ENCODE peak calls at places on chromosomes 3 and 15, in four cellular contexts. One of them, this sample, is unnamed.

GRCh38 chr15:85583404-85584390 is 203.3 kb downstream of the AKAP13 start:
- DNase-seq in heart left ventricle: peak; percentile 69
- DNase-seq in fibroblast of villous mesenchyme: no peak
- DNase-seq in cardiac fibroblast: peak; percentile 36
- DNase-seq in this sample: no peak

GRCh38 chr15:99174567-99174966 is 69.7 kb downstream of the SYNM start:
- DNase-seq in heart left ventricle: peak; percentile 59
- DNase-seq in fibroblast of villous mesenchyme: peak; percentile 70
- DNase-seq in cardiac fibroblast: no peak
- DNase-seq in this sample: no peak

GRCh38 chr15:81268340-81268739 is 55.6 kb downstream of the STARD5 start:
- DNase-seq in heart left ventricle: no peak
- DNase-seq in fibroblast of villous mesenchyme: no peak
- DNase-seq in cardiac fibroblast: no peak
- DNase-seq in this sample: no peak

GRCh38 chr3:175208316-175208715 is 349.2 kb downstream of the NAALADL2 start:
- DNase-seq in heart left ventricle: no peak
- DNase-seq in fibroblast of villous mesenchyme: no peak
- DNase-seq in cardiac fibroblast: peak; percentile 44
- DNase-seq in this sample: no peak

GRCh38 chr3:172537521-172538158 is 14.4 kb upstream of the TNFSF10 start:
- DNase-seq in heart left ventricle: no peak
- DNase-seq in fibroblast of villous mesenchyme: no peak
- DNase-seq in cardiac fibroblast: no peak
- DNase-seq in this sample: no peak

GRCh38 chr3:29144361-29144760 is 136.5 kb upstream of the RBMS3 start:
- DNase-seq in heart left ventricle: no peak
- DNase-seq in fibroblast of villous mesenchyme: peak; percentile 75
- DNase-seq in cardiac fibroblast: peak; percentile 70
- DNase-seq in this sample: no peak

GRCh38 chr15:41891946-41892345 is 1.9 kb downstream of the SPTBN5 start:
- DNase-seq in heart left ventricle: peak; percentile 39
- DNase-seq in fibroblast of villous mesenchyme: no peak
- DNase-seq in cardiac fibroblast: no peak
- DNase-seq in this sample: no peak

GRCh38 chr15:72315706-72316370 is 4.1 kb downstream of the CELF6 start:
- DNase-seq in heart left ventricle: no peak
- DNase-seq in fibroblast of villous mesenchyme: peak; percentile 12
- DNase-seq in cardiac fibroblast: peak; percentile 29
- DNase-seq in this sample: no peak

DNA sequence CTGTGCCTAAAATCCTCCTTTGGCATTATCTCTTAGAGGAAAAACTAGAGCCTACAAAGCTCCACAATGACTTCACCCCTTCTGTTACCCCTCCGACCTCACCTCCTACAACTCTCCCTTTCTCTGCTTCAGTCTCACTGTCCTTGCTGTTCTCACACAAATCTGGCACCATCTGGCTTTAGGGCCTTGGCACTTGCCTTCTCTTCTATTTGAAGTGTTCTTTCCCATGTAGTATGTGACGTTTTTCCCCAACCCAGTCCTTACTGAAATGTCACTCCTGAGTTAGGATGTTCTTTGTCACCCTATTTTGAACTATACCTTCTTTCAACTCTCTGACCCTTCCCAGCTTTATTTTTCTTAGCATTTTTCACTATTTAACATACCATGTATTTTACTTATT is 8.7 kb downstream of the STX19 start:
- DNase-seq in heart left ventricle: no peak
- DNase-seq in fibroblast of villous mesenchyme: no peak
- DNase-seq in cardiac fibroblast: no peak
- DNase-seq in this sample: no peak
- H3K4me3 ChIP-seq in heart left ventricle: no peak overlapping the region
- H3K4me3 ChIP-seq in fibroblast of villous mesenchyme: no peak overlapping the region
- H3K4me3 ChIP-seq in cardiac fibroblast: no peak overlapping the region
- H3K4me3 ChIP-seq in this sample: no peak overlapping the region

DNA sequence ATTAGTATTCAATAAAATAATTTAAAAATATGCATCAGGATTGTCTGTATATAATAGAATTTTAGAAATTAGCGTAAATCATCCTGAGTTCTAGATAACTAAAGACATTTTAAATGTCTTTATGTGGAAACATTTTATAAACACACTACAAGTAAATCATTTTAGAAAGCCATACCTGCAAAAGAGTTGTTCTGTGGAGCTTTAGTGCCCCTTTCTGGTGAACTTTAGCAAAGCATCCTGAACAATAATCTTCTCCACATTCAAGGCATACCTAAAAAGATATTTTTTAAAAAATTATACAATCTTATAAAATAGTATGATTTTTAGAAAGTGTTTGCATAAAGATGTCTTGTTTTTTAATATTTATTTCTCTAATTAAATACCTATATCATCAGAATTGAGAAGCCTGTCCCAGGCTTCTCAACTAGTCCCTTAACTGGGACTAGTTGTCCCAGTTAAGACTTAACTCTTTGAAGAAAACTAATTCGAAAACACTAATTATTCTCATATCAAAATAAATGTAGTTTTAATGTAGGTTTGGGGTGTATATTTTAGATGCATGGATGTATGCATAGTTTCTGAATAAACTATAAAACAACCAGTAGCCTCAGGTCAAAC is 29.7 kb downstream of the ZBBX start:
- DNase-seq in heart left ventricle: no peak
- DNase-seq in fibroblast of villous mesenchyme: peak; percentile 12
- DNase-seq in cardiac fibroblast: peak; percentile 27
- DNase-seq in this sample: no peak
- TF ChIP-seq CTCF in heart left ventricle: peak; percentile 66
- TF ChIP-seq CTCF in fibroblast of villous mesenchyme: peak; percentile 18
- TF ChIP-seq CTCF in cardiac fibroblast: no peak
- TF ChIP-seq CTCF in this sample: no peak

GRCh38 chr15:59997070-59997701 is 6.9 kb upstream of the FOXB1 start:
- DNase-seq in heart left ventricle: no peak
- DNase-seq in fibroblast of villous mesenchyme: no peak
- DNase-seq in cardiac fibroblast: no peak
- DNase-seq in this sample: peak; percentile 56
- H3K4me3 ChIP-seq in heart left ventricle: peak overlapping the region; percentile 30
- H3K4me3 ChIP-seq in fibroblast of villous mesenchyme: no peak overlapping the region
- H3K4me3 ChIP-seq in cardiac fibroblast: no peak overlapping the region
- H3K4me3 ChIP-seq in this sample: no peak overlapping the region

GRCh38 chr15:60651155-60651554 is 172.2 kb upstream of the ICE2 start:
- DNase-seq in heart left ventricle: no peak
- DNase-seq in fibroblast of villous mesenchyme: peak; percentile 11
- DNase-seq in cardiac fibroblast: peak; percentile 18
- DNase-seq in this sample: no peak

GRCh38 chr15:60652245-60652644 is 173.3 kb upstream of the ICE2 start:
- DNase-seq in heart left ventricle: no peak
- DNase-seq in fibroblast of villous mesenchyme: no peak
- DNase-seq in cardiac fibroblast: no peak
- DNase-seq in this sample: no peak

GRCh38 chr15:60651734-60652141 is 172.8 kb upstream of the ICE2 start:
- DNase-seq in heart left ventricle: no peak
- DNase-seq in fibroblast of villous mesenchyme: no peak
- DNase-seq in cardiac fibroblast: no peak
- DNase-seq in this sample: no peak

GRCh38 chr15:60648928-60649679 is 170.2 kb upstream of the ICE2 start:
- DNase-seq in heart left ventricle: no peak
- DNase-seq in fibroblast of villous mesenchyme: no peak
- DNase-seq in cardiac fibroblast: no peak
- DNase-seq in this sample: peak; percentile 52

DNA sequence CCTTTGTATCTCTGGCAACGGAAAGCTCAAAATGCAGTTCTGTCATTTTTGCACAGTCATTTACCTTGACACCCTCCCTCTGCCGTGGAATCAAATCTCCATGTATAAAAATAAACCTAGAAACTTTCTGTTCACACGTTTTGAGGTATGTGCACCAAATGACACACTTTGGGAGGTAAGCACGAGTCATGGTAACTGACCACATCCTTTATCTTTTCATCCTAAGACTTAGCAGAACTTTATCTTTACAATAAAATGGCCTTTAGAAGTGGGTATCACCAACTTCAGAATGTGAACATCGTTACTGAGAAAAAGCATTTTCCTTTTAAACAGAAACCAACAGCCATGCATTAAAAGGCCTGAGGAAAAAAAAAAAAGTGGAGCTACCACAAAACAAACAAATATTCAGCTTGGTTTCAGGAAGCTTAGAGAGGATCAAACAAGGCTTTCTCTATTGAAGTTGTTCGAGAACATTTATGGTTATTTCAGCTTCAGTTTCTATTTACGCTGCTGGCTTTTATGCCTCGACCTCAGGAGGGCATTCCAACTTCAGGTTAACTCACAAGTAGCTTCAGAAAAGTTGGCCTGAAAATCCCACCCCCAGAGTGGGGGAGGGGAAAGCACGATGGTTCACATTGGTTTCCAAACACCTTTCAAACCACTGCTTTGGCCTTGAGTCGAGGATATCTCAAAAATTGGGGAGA is 171.1 kb upstream of the ICE2 start:
- DNase-seq in heart left ventricle: no peak
- DNase-seq in fibroblast of villous mesenchyme: no peak
- DNase-seq in cardiac fibroblast: no peak
- DNase-seq in this sample: no peak
- TF ChIP-seq CTCF in heart left ventricle: no peak
- TF ChIP-seq CTCF in fibroblast of villous mesenchyme: no peak
- TF ChIP-seq CTCF in cardiac fibroblast: no peak
- TF ChIP-seq CTCF in this sample: no peak

GRCh38 chr3:13188380-13188779 is 115.2 kb upstream of the IQSEC1 start:
- DNase-seq in heart left ventricle: no peak
- DNase-seq in fibroblast of villous mesenchyme: no peak
- DNase-seq in cardiac fibroblast: no peak
- DNase-seq in this sample: no peak

GRCh38 chr3:13190376-13190762 is 117.1 kb upstream of the IQSEC1 start:
- DNase-seq in heart left ventricle: no peak
- DNase-seq in fibroblast of villous mesenchyme: no peak
- DNase-seq in cardiac fibroblast: no peak
- DNase-seq in this sample: no peak

GRCh38 chr3:13187593-13187992 is 114.4 kb upstream of the IQSEC1 start:
- DNase-seq in heart left ventricle: no peak
- DNase-seq in fibroblast of villous mesenchyme: no peak
- DNase-seq in cardiac fibroblast: no peak
- DNase-seq in this sample: no peak

GRCh38 chr3:13189639-13190375 is 116.6 kb upstream of the IQSEC1 start:
- DNase-seq in heart left ventricle: no peak
- DNase-seq in fibroblast of villous mesenchyme: no peak
- DNase-seq in cardiac fibroblast: peak; percentile 17
- DNase-seq in this sample: no peak

GRCh38 chr3:13188975-13189374 is 115.7 kb upstream of the IQSEC1 start:
- DNase-seq in heart left ventricle: no peak
- DNase-seq in fibroblast of villous mesenchyme: no peak
- DNase-seq in cardiac fibroblast: no peak
- DNase-seq in this sample: no peak
- H3K4me3 ChIP-seq in heart left ventricle: no peak overlapping the region
- H3K4me3 ChIP-seq in fibroblast of villous mesenchyme: no peak overlapping the region
- H3K4me3 ChIP-seq in cardiac fibroblast: no peak overlapping the region
- H3K4me3 ChIP-seq in this sample: no peak overlapping the region

DNA sequence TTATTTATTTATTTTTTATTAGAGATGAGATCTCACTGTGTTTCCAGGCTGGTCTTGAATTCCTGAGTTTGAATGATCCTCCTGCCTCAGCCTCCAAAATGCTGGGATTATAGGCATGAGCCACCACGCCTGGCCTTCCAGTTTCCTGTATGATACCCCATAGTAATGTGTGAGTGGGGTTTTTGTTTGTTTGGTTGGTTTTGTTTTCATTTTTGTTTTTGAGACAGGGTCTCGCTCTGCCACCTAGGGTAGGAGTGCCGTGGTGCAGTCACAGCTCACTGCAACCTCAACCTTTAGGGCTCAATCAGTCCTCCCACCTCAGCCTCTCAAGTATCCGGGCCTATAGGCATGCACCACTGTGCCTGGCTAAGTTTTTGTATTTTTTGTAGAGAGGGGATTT is 30.9 kb downstream of the GOLM2 start:
- DNase-seq in heart left ventricle: no peak
- DNase-seq in fibroblast of villous mesenchyme: no peak
- DNase-seq in cardiac fibroblast: no peak
- DNase-seq in this sample: no peak
- TF ChIP-seq CTCF in heart left ventricle: no peak
- TF ChIP-seq CTCF in fibroblast of villous mesenchyme: no peak
- TF ChIP-seq CTCF in cardiac fibroblast: no peak
- TF ChIP-seq CTCF in this sample: no peak

GRCh38 chr3:124032351-124032880 is 40.5 kb upstream of the ROPN1 start:
- DNase-seq in heart left ventricle: peak; percentile 76
- DNase-seq in fibroblast of villous mesenchyme: peak; percentile 8
- DNase-seq in cardiac fibroblast: peak; percentile 52
- DNase-seq in this sample: no peak

GRCh38 chr3:124034809-124035152 is 42.9 kb upstream of the ROPN1 start:
- DNase-seq in heart left ventricle: no peak
- DNase-seq in fibroblast of villous mesenchyme: no peak
- DNase-seq in cardiac fibroblast: no peak
- DNase-seq in this sample: no peak

GRCh38 chr3:124034016-124034808 is 42.3 kb upstream of the ROPN1 start:
- DNase-seq in heart left ventricle: peak; percentile 28
- DNase-seq in fibroblast of villous mesenchyme: no peak
- DNase-seq in cardiac fibroblast: no peak
- DNase-seq in this sample: no peak

GRCh38 chr3:124032881-124033359 is 41.0 kb upstream of the ROPN1 start:
- DNase-seq in heart left ventricle: peak; percentile 88
- DNase-seq in fibroblast of villous mesenchyme: peak; percentile 66
- DNase-seq in cardiac fibroblast: peak; percentile 86
- DNase-seq in this sample: peak; percentile 93

GRCh38 chr3:124033360-124034015 is 41.6 kb upstream of the ROPN1 start:
- DNase-seq in heart left ventricle: peak; percentile 26
- DNase-seq in fibroblast of villous mesenchyme: no peak
- DNase-seq in cardiac fibroblast: peak; percentile 11
- DNase-seq in this sample: no peak
- H3K4me3 ChIP-seq in heart left ventricle: peak within 1 kb of the TSS; percentile 69
- H3K4me3 ChIP-seq in fibroblast of villous mesenchyme: peak within 1 kb of the TSS; percentile 60
- H3K4me3 ChIP-seq in cardiac fibroblast: peak within 1 kb of the TSS; percentile 63
- H3K4me3 ChIP-seq in this sample: peak within 1 kb of the TSS; percentile 57

GRCh38 chr3:132284756-132285619 is 32.2 kb upstream of the ACP3 start:
- DNase-seq in heart left ventricle: no peak
- DNase-seq in fibroblast of villous mesenchyme: no peak
- DNase-seq in cardiac fibroblast: no peak
- DNase-seq in this sample: peak; percentile 76
- TF ChIP-seq CTCF in heart left ventricle: peak; percentile 19
- TF ChIP-seq CTCF in fibroblast of villous mesenchyme: no peak
- TF ChIP-seq CTCF in cardiac fibroblast: no peak
- TF ChIP-seq CTCF in this sample: no peak

GRCh38 chr3:128485283-128486156 is 7.5 kb downstream of the GATA2 start:
- DNase-seq in heart left ventricle: no peak
- DNase-seq in fibroblast of villous mesenchyme: no peak
- DNase-seq in cardiac fibroblast: no peak
- DNase-seq in this sample: no peak
- H3K4me3 ChIP-seq in heart left ventricle: peak overlapping the region; percentile 60
- H3K4me3 ChIP-seq in fibroblast of villous mesenchyme: peak overlapping the region; percentile 85
- H3K4me3 ChIP-seq in cardiac fibroblast: peak overlapping the region; percentile 71
- H3K4me3 ChIP-seq in this sample: peak overlapping the region; percentile 59